ENCODE peak calls at places on chromosomes 11 and 22, in six cellular contexts. W, O, Y, L, X and D are unnamed samples.

GRCh38 chr22:49964136-49964492 is 3.5 kb downstream of the PIM3 start:
- DNase-seq in X (no peak), W (no peak), Y (no peak), L (no peak), O (no peak), D (no peak)

GRCh38 chr11:43172477-43172876 is 139.3 kb upstream of the API5 start:
- DNase-seq in X (no peak), O (no peak), Y (no peak), W (no peak), L (no peak), D (no peak)

GRCh38 chr22:43110444-43110926 is at the start of gene BIK:
- DNase-seq in L (no peak), X (no peak), O (peak), Y (no peak), W (peak), D (peak)

GRCh38 chr22:17820879-17821439 is 46.7 kb upstream of the BID start:
- DNase-seq in W (no peak), O (no peak), Y (no peak), L (no peak), X (no peak), D (no peak)

GRCh38 chr11:14249121-14249963 is 109.6 kb downstream of the RRAS2 start:
- DNase-seq in X (peak), O (peak), Y (no peak), W (peak), L (no peak), D (no peak)

GRCh38 chr22:47031628-47031915 is 269.1 kb downstream of the TBC1D22A start:
- DNase-seq in Y (no peak), X (no peak), L (no peak), W (no peak), O (no peak), D (peak)

GRCh38 chr22:43955883-43956286 is 643 bp downstream of the SAMM50 start:
- DNase-seq in W (no peak), Y (no peak), X (no peak), L (no peak), O (no peak), D (no peak)

GRCh38 chr22:44505796-44506354 is 7.8 kb upstream of the RTL6 start:
- DNase-seq in L (no peak), X (no peak), O (no peak), Y (no peak), W (no peak), D (no peak)

GRCh38 chr22:16967453-16968217 is 40.4 kb downstream of the GAB4 start:
- DNase-seq in Y (no peak), W (no peak), O (no peak), X (no peak), L (no peak), D (no peak)

GRCh38 chr11:11157201-11157600 is 195.8 kb downstream of the CSNK2A3 start:
- DNase-seq in Y (no peak), L (no peak), W (no peak), O (peak), X (peak), D (no peak)

GRCh38 chr11:45553401-45553936 is 112.0 kb downstream of the CHST1 start:
- DNase-seq in W (no peak), L (no peak), Y (no peak), X (no peak), O (no peak), D (no peak)

GRCh38 chr11:107844041-107844440 is 14.5 kb downstream of the SLC35F2 start:
- DNase-seq in X (no peak), L (no peak), O (no peak), Y (no peak), W (no peak), D (no peak)

GRCh38 chr11:64384981-64385952 is 26.3 kb downstream of the RPS6KA4 start:
- DNase-seq in O (peak), Y (no peak), L (no peak), X (no peak), W (no peak), D (no peak)

GRCh38 chr11:128530119-128531091 is 57.0 kb downstream of the ETS1 start:
- DNase-seq in L (peak), O (no peak), Y (no peak), W (peak), X (no peak), D (no peak)

GRCh38 chr11:46490576-46491100 is 99.1 kb upstream of the CHRM4 start:
- DNase-seq in Y (no peak), W (no peak), O (no peak), L (no peak), X (no peak), D (no peak)

GRCh38 chr11:22192642-22193347 is at the start of gene ANO5:
- DNase-seq in W (peak), X (peak), L (peak), O (peak), Y (no peak), D (peak)

GRCh38 chr11:71443736-71444410 is 4.3 kb downstream of the DHCR7 start:
- DNase-seq in O (no peak), L (no peak), W (no peak), X (no peak), Y (no peak), D (no peak)

GRCh38 chr11:123006860-123007542 is 25.4 kb upstream of the BSX start:
- DNase-seq in X (no peak), W (no peak), O (no peak), L (no peak), Y (no peak), D (no peak)

GRCh38 chr11:96137357-96137756 is 205.6 kb downstream of the MAML2 start:
- DNase-seq in O (no peak), Y (no peak), L (no peak), X (no peak), W (no peak), D (no peak)

GRCh38 chr11:65434667-65435179 is 12.1 kb downstream of the NEAT1 start:
- DNase-seq in X (no peak), Y (no peak), L (no peak), W (no peak), O (no peak), D (no peak)

GRCh38 chr22:44693756-44694155 is 8.2 kb upstream of the PRR5 start:
- DNase-seq in W (no peak), X (no peak), L (no peak), Y (no peak), O (peak), D (no peak)

GRCh38 chr11:79312591-79313267 is 128.1 kb downstream of the TENM4 start:
- DNase-seq in X (no peak), Y (no peak), L (no peak), O (no peak), W (no peak), D (no peak)

GRCh38 chr11:43518407-43519165 is 159.9 kb downstream of the TTC17 start:
- DNase-seq in L (no peak), W (no peak), X (no peak), Y (no peak), O (no peak), D (no peak)

GRCh38 chr11:68256331-68256741 is 15.4 kb downstream of the C11orf24 start:
- DNase-seq in W (no peak), Y (no peak), O (no peak), X (no peak), L (no peak), D (no peak)

GRCh38 chr11:2224254-2224653 is 46.1 kb downstream of the ASCL2 start:
- DNase-seq in Y (no peak), O (no peak), W (no peak), L (no peak), X (no peak), D (no peak)

GRCh38 chr22:22710719-22711531 is 66.5 kb downstream of the GGTLC2 start:
- DNase-seq in Y (no peak), W (peak), X (peak), O (peak), L (no peak), D (peak)

GRCh38 chr11:134843020-134843419 is 431.0 kb upstream of the B3GAT1 start:
- DNase-seq in Y (no peak), L (no peak), W (no peak), X (no peak), O (no peak), D (no peak)

GRCh38 chr22:19869497-19870152 is 15.0 kb upstream of the GNB1L start:
- DNase-seq in O (peak), W (no peak), X (no peak), Y (no peak), L (no peak), D (peak)

GRCh38 chr22:37186228-37186996 is 1.6 kb downstream of the C1QTNF6 start:
- DNase-seq in X (no peak), W (peak), L (no peak), Y (peak), O (no peak), D (no peak)

GRCh38 chr11:68837583-68838571 is 3.8 kb downstream of the CPT1A start:
- DNase-seq in X (no peak), Y (no peak), O (no peak), W (no peak), L (no peak), D (peak)

GRCh38 chr11:47192111-47192510 is 5.9 kb upstream of the PACSIN3 start:
- DNase-seq in W (no peak), X (no peak), Y (no peak), O (no peak), L (no peak), D (no peak)

GRCh38 chr11:57499413-57499982 is 16.0 kb downstream of the SLC43A1 start:
- DNase-seq in L (peak), Y (no peak), X (peak), O (peak), W (peak), D (peak)

GRCh38 chr11:121595717-121596156 is 143.0 kb upstream of the SORL1-AS1 start:
- DNase-seq in W (no peak), O (no peak), X (no peak), Y (no peak), L (peak), D (peak)

GRCh38 chr22:41862530-41863266 is 29.8 kb downstream of the SREBF2 start:
- DNase-seq in W (no peak), X (no peak), Y (peak), L (no peak), O (no peak), D (no peak)

GRCh38 chr22:48495751-48496080 is 1332.0 kb downstream of the BRD1 start:
- DNase-seq in W (no peak), L (no peak), Y (no peak), O (no peak), X (no peak), D (no peak)

GRCh38 chr22:19878461-19879247 is 24.0 kb upstream of the GNB1L start:
- DNase-seq in X (no peak), L (no peak), Y (no peak), W (peak), O (no peak), D (no peak)

GRCh38 chr11:130782361-130783221 is 133.7 kb downstream of the SNX19 start:
- DNase-seq in Y (no peak), X (no peak), O (no peak), W (no peak), L (no peak), D (no peak)

GRCh38 chr11:6565325-6565724 is 38.1 kb downstream of the RRP8 start:
- DNase-seq in X (no peak), Y (no peak), L (no peak), W (no peak), O (no peak), D (no peak)

GRCh38 chr11:122910775-122911174 is 28.2 kb downstream of the JHY start:
- DNase-seq in W (no peak), O (peak), X (no peak), L (no peak), Y (no peak), D (no peak)

DNA sequence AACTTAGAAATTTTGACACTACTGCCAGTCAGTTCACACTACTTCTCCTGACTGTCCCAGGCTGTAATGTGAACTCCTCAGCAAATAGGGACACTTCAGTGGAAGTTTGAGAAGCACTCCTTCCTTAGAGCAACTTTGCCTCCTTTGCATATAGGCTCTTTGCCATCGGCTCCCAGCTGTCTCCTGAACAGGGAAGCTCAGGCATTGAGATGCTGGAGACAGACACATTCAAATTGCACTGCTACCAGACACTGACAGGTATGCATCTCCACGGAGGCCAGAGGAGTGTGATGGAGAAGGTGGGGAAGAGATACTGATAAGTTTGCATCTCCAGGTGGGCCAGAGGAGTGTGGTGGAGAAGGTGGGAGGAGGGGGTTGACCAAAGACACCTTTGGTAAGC is 1.4 kb downstream of the TRAPPC4 start:
- DNase-seq in O (no peak), W (no peak), Y (no peak), X (no peak), L (no peak), D (no peak)
- H3K27ac ChIP-seq in O (no peak), W (peak), Y (no peak), X (no peak), L (no peak), D (no peak)

DNA sequence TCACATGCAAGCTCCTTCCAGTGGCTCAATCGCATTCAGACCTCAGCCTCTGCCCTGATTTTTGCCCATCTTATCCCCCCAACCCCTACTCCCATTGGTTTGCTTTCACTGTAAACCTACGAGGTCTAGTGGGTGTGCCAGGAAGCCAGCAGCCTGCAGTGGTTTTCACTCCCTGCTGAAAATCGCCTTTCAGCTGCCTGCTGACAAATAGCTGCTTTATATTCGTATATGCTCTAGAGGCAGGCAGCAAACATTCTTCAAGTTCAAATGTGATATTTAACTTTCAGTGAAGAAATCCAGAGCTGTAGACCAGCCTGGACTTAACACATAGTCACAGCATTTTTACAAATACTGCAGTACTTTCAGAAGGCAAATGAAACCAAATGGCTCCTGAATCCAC is 92.8 kb upstream of the APOA1 start:
- DNase-seq in W (no peak), X (peak), Y (no peak), L (no peak), O (no peak), D (no peak)
- H3K27ac ChIP-seq in W (no peak), X (peak), Y (no peak), L (no peak), O (no peak), D (peak)

GRCh38 chr22:30521368-30522156 is 16.1 kb upstream of the SEC14L4 start:
- DNase-seq in Y (no peak), W (no peak), X (no peak), L (no peak), O (no peak), D (no peak)
- H3K27ac ChIP-seq in Y (no peak), W (no peak), X (no peak), L (no peak), O (no peak), D (no peak)

DNA sequence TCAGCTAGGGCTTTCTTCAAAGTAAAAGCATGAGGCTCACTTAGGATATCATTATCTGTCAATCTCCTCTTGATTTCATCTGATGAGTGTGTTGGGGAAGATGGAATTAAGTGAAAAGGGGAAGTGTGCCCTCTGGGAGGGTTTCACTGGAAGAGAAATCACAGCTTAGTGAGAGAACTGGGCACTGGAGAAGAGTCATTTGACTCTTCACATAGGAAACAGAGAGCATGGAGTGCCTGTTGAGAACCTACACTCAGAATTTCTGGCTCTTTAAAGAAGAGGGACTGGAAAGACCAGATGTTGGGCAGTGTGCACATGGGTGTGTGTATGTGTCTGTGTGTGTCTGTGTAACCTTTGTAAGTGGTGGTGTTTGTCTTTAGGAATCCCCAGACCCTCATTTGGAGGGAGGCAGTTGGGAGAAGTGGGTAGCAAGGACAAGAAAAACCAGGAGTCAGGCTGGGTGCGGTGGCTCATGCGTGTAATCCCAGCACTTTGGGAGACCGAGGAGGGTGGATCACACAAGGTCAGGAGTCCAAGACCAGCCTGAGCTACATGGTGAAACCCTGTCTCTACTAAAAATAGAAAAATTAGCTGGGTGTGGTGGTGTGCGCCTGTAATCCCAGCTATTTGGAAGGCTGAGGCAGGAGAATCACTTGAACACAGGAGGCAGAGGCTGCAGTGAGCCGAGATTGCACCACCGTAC is 10.0 kb downstream of the STX3 start:
- DNase-seq in X (no peak), L (no peak), O (peak), Y (no peak), W (no peak), D (no peak)
- H3K27ac ChIP-seq in X (no peak), L (no peak), O (peak), Y (no peak), W (no peak), D (no peak)

GRCh38 chr11:362642-363442 is 6.5 kb upstream of the B4GALNT4 start:
- DNase-seq in L (no peak), X (no peak), O (peak), Y (no peak), W (no peak), D (no peak)

GRCh38 chr11:365831-366230 is 3.5 kb upstream of the B4GALNT4 start:
- DNase-seq in W (no peak), Y (no peak), O (no peak), L (no peak), X (no peak), D (no peak)

GRCh38 chr11:364991-365390 is 4.3 kb upstream of the B4GALNT4 start:
- DNase-seq in Y (no peak), O (no peak), X (no peak), L (no peak), W (no peak), D (no peak)

GRCh38 chr11:360326-361280 is 8.7 kb upstream of the B4GALNT4 start:
- DNase-seq in X (no peak), O (peak), Y (no peak), W (no peak), L (no peak), D (peak)

GRCh38 chr11:363948-364761 is 5.1 kb upstream of the B4GALNT4 start:
- DNase-seq in O (peak), Y (no peak), W (no peak), L (no peak), X (no peak), D (peak)
- H3K27ac ChIP-seq in O (peak), Y (no peak), W (no peak), L (no peak), X (no peak), D (no peak)

GRCh38 chr11:120400564-120401364 is 64.6 kb downstream of the ARHGEF12 start:
- DNase-seq in W (no peak), X (peak), L (no peak), O (no peak), Y (peak), D (no peak)
- H3K27ac ChIP-seq in W (peak), X (peak), L (no peak), O (peak), Y (peak), D (peak)

DNA sequence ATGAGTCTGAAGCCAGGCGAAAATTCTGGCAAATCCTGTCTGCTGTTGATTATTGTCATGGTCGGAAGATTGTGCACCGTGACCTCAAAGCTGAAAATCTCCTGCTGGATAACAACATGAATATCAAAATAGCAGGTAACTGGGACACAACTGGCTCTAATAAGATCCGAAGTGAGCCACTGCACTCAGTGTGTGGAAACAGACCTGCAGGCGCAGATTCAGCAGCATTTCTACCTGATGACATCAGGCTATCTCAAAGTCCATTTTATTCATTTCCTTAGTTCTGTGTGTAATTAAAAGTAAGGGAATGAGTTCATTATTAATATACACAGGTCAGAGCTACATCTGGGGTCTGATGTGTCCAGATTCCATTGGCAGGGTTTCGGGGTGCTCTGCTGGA is 78.2 kb downstream of the PPP2R1B start:
- DNase-seq in L (no peak), Y (no peak), X (no peak), O (no peak), W (no peak), D (peak)
- H3K27ac ChIP-seq in L (no peak), Y (no peak), X (peak), O (no peak), W (no peak), D (no peak)